ENCODE peak calls at places on chromosome 5, in six cellular contexts. One of them, this sample, is unnamed. For H3K4me1, the result is how much of the 10 kb centered on the place peaks cover.

GRCh38 chr5:178201927-178202235 is 2.5 kb upstream of the HNRNPAB start:
- DNase-seq in A549: no peak
- DNase-seq in thoracic aorta: no peak
- DNase-seq in heart left ventricle: no peak
- DNase-seq in tibial artery: no peak
- DNase-seq in fibroblast of lung: no peak
- DNase-seq in this sample: peak

GRCh38 chr5:168011096-168011495 is 280.3 kb upstream of the WWC1 start:
- DNase-seq in A549: no peak
- DNase-seq in thoracic aorta: no peak
- DNase-seq in heart left ventricle: no peak
- DNase-seq in tibial artery: no peak
- DNase-seq in fibroblast of lung: no peak
- DNase-seq in this sample: no peak

GRCh38 chr5:112160652-112161391 is 258.3 kb downstream of the EPB41L4A start:
- DNase-seq in A549: peak
- DNase-seq in thoracic aorta: peak
- DNase-seq in heart left ventricle: peak
- DNase-seq in tibial artery: peak
- DNase-seq in fibroblast of lung: peak
- DNase-seq in this sample: peak

GRCh38 chr5:53080271-53080670 is 29.3 kb downstream of the MOCS2 start:
- DNase-seq in A549: no peak
- DNase-seq in thoracic aorta: no peak
- DNase-seq in heart left ventricle: no peak
- DNase-seq in tibial artery: no peak
- DNase-seq in fibroblast of lung: no peak
- DNase-seq in this sample: no peak

GRCh38 chr5:67639311-67639710 is 442.7 kb upstream of the CD180 start:
- DNase-seq in A549: no peak
- DNase-seq in thoracic aorta: no peak
- DNase-seq in heart left ventricle: peak
- DNase-seq in tibial artery: no peak
- DNase-seq in fibroblast of lung: no peak
- DNase-seq in this sample: no peak

GRCh38 chr5:137091473-137091872 is 407.7 kb downstream of the SPOCK1 start:
- DNase-seq in A549: no peak
- DNase-seq in thoracic aorta: no peak
- DNase-seq in heart left ventricle: no peak
- DNase-seq in tibial artery: no peak
- DNase-seq in fibroblast of lung: no peak
- DNase-seq in this sample: no peak

GRCh38 chr5:148830220-148830619 is 3.8 kb downstream of the ADRB2 start:
- DNase-seq in A549: no peak
- DNase-seq in thoracic aorta: no peak
- DNase-seq in heart left ventricle: peak
- DNase-seq in tibial artery: no peak
- DNase-seq in fibroblast of lung: no peak
- DNase-seq in this sample: no peak

GRCh38 chr5:43034591-43034968 is 5.5 kb downstream of the ANXA2R start:
- DNase-seq in A549: no peak
- DNase-seq in thoracic aorta: no peak
- DNase-seq in heart left ventricle: no peak
- DNase-seq in tibial artery: no peak
- DNase-seq in fibroblast of lung: peak
- DNase-seq in this sample: no peak

GRCh38 chr5:90783460-90784333 is 225.1 kb downstream of the ADGRV1 start:
- DNase-seq in A549: peak
- DNase-seq in thoracic aorta: peak
- DNase-seq in heart left ventricle: peak
- DNase-seq in tibial artery: peak
- DNase-seq in fibroblast of lung: peak
- DNase-seq in this sample: no peak

GRCh38 chr5:124736814-124737186 is 9.6 kb downstream of the ZNF608 start:
- DNase-seq in A549: no peak
- DNase-seq in thoracic aorta: no peak
- DNase-seq in heart left ventricle: no peak
- DNase-seq in tibial artery: no peak
- DNase-seq in fibroblast of lung: peak
- DNase-seq in this sample: no peak

GRCh38 chr5:140327589-140327988 is 18.8 kb downstream of the HBEGF start:
- DNase-seq in A549: no peak
- DNase-seq in thoracic aorta: no peak
- DNase-seq in heart left ventricle: no peak
- DNase-seq in tibial artery: no peak
- DNase-seq in fibroblast of lung: peak
- DNase-seq in this sample: no peak
- H3K4me1 ChIP-seq in A549: under half
- H3K4me1 ChIP-seq in thoracic aorta: under half
- H3K4me1 ChIP-seq in heart left ventricle: under half
- H3K4me1 ChIP-seq in tibial artery: under half
- H3K4me1 ChIP-seq in fibroblast of lung: under half
- H3K4me1 ChIP-seq in this sample: under half

DNA sequence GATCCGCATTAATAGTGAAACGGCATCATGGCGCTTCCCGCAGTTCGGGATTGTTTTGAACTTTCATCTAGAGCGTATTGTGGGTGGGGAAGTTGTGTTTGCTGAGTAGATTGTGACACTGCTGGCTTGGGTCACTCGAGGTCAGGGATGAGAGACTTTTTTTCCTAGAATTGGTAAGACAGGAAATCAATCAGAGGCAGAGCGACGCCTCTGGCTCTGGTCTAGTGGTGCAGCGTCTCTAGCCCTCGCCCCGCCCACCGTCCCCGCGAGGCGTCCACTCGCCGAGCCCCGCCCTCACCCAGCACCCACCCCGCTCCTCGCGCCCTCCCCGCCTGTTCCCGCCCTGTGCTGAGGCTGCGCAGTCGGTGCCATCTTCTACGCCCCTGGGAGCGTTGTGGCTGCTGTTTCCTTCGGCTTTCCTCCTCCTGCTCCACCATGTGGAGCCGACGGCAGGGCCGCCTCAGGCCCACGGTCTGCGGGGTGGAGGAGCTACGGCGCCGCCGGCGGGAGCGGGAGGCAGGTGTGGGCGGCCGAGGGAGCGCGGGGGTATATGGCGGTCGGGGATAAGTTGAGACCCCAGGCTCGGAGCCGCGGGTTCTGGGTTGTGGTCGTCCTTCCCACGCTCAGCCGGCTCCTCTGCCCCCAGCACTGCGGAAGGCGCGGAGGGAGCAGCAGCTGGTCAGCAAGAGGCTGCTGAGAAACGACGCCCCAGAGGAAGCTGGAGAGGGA is at the start of gene TMCO6:
- DNase-seq in A549: peak
- DNase-seq in thoracic aorta: peak
- DNase-seq in heart left ventricle: peak
- DNase-seq in tibial artery: peak
- DNase-seq in fibroblast of lung: peak
- DNase-seq in this sample: peak
- TF ChIP-seq CTCF in A549: peak
- TF ChIP-seq CTCF in thoracic aorta: peak
- TF ChIP-seq CTCF in heart left ventricle: peak
- TF ChIP-seq CTCF in tibial artery: peak
- TF ChIP-seq CTCF in fibroblast of lung: peak
- TF ChIP-seq CTCF in this sample: peak

GRCh38 chr5:150142800-150143724 is 12.6 kb downstream of the PDGFRB start:
- DNase-seq in A549: peak
- DNase-seq in thoracic aorta: peak
- DNase-seq in heart left ventricle: peak
- DNase-seq in tibial artery: peak
- DNase-seq in fibroblast of lung: peak
- DNase-seq in this sample: peak

GRCh38 chr5:150144211-150144801 is 11.3 kb downstream of the PDGFRB start:
- DNase-seq in A549: no peak
- DNase-seq in thoracic aorta: peak
- DNase-seq in heart left ventricle: peak
- DNase-seq in tibial artery: peak
- DNase-seq in fibroblast of lung: peak
- DNase-seq in this sample: no peak

GRCh38 chr5:150143725-150144058 is 12.0 kb downstream of the PDGFRB start:
- DNase-seq in A549: no peak
- DNase-seq in thoracic aorta: no peak
- DNase-seq in heart left ventricle: no peak
- DNase-seq in tibial artery: no peak
- DNase-seq in fibroblast of lung: no peak
- DNase-seq in this sample: no peak

GRCh38 chr5:150146235-150146634 is 9.4 kb downstream of the PDGFRB start:
- DNase-seq in A549: no peak
- DNase-seq in thoracic aorta: no peak
- DNase-seq in heart left ventricle: no peak
- DNase-seq in tibial artery: no peak
- DNase-seq in fibroblast of lung: no peak
- DNase-seq in this sample: no peak

GRCh38 chr5:150144876-150145275 is 10.8 kb downstream of the PDGFRB start:
- DNase-seq in A549: no peak
- DNase-seq in thoracic aorta: no peak
- DNase-seq in heart left ventricle: no peak
- DNase-seq in tibial artery: no peak
- DNase-seq in fibroblast of lung: no peak
- DNase-seq in this sample: no peak
- H3K4me1 ChIP-seq in A549: under half
- H3K4me1 ChIP-seq in thoracic aorta: half or more
- H3K4me1 ChIP-seq in heart left ventricle: under half
- H3K4me1 ChIP-seq in tibial artery: half or more
- H3K4me1 ChIP-seq in fibroblast of lung: half or more
- H3K4me1 ChIP-seq in this sample: half or more

GRCh38 chr5:136040746-136041415 is 12.1 kb downstream of the TGFBI start:
- DNase-seq in A549: no peak
- DNase-seq in thoracic aorta: no peak
- DNase-seq in heart left ventricle: no peak
- DNase-seq in tibial artery: no peak
- DNase-seq in fibroblast of lung: no peak
- DNase-seq in this sample: no peak
- TF ChIP-seq CTCF in A549: no peak
- TF ChIP-seq CTCF in thoracic aorta: no peak
- TF ChIP-seq CTCF in heart left ventricle: no peak
- TF ChIP-seq CTCF in tibial artery: no peak
- TF ChIP-seq CTCF in fibroblast of lung: no peak
- TF ChIP-seq CTCF in this sample: no peak

GRCh38 chr5:172418847-172419810 is 35.2 kb downstream of the SH3PXD2B start:
- DNase-seq in A549: no peak
- DNase-seq in thoracic aorta: no peak
- DNase-seq in heart left ventricle: peak
- DNase-seq in tibial artery: no peak
- DNase-seq in fibroblast of lung: no peak
- DNase-seq in this sample: no peak
- H3K4me1 ChIP-seq in A549: half or more
- H3K4me1 ChIP-seq in thoracic aorta: half or more
- H3K4me1 ChIP-seq in heart left ventricle: under half
- H3K4me1 ChIP-seq in tibial artery: half or more
- H3K4me1 ChIP-seq in fibroblast of lung: under half
- H3K4me1 ChIP-seq in this sample: under half

DNA sequence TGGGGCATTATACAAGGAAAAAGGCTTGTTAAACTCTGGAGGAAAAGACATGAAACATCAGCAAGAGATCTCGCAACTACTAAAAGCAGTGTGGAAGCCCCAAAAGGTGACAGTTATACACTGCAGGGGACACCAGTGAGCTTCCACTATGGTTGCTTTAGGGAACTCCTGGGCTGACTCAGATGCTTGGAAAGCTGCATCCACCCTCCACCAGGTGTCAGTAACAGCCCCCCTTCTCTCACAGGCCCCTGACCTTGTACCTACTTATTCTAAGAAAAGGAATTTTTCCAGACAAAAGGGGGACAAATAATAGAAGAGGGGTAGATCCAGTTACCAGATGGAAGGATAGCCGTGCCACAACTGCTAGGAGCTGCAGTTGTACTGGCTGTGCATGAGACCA is 154.4 kb upstream of the COX7C start:
- DNase-seq in A549: peak
- DNase-seq in thoracic aorta: no peak
- DNase-seq in heart left ventricle: no peak
- DNase-seq in tibial artery: no peak
- DNase-seq in fibroblast of lung: no peak
- DNase-seq in this sample: no peak
- TF ChIP-seq CTCF in A549: no peak
- TF ChIP-seq CTCF in thoracic aorta: no peak
- TF ChIP-seq CTCF in heart left ventricle: no peak
- TF ChIP-seq CTCF in tibial artery: no peak
- TF ChIP-seq CTCF in fibroblast of lung: no peak
- TF ChIP-seq CTCF in this sample: no peak

GRCh38 chr5:116084231-116084630 is 594 bp upstream of the COMMD10 start:
- DNase-seq in A549: peak
- DNase-seq in thoracic aorta: no peak
- DNase-seq in heart left ventricle: no peak
- DNase-seq in tibial artery: no peak
- DNase-seq in fibroblast of lung: peak
- DNase-seq in this sample: no peak

GRCh38 chr5:116090192-116090790 is 5.5 kb downstream of the COMMD10 start:
- DNase-seq in A549: no peak
- DNase-seq in thoracic aorta: no peak
- DNase-seq in heart left ventricle: no peak
- DNase-seq in tibial artery: no peak
- DNase-seq in fibroblast of lung: no peak
- DNase-seq in this sample: no peak

GRCh38 chr5:116084891-116085715 is at the start of gene COMMD10:
- DNase-seq in A549: peak
- DNase-seq in thoracic aorta: peak
- DNase-seq in heart left ventricle: peak
- DNase-seq in tibial artery: peak
- DNase-seq in fibroblast of lung: peak
- DNase-seq in this sample: peak

DNA sequence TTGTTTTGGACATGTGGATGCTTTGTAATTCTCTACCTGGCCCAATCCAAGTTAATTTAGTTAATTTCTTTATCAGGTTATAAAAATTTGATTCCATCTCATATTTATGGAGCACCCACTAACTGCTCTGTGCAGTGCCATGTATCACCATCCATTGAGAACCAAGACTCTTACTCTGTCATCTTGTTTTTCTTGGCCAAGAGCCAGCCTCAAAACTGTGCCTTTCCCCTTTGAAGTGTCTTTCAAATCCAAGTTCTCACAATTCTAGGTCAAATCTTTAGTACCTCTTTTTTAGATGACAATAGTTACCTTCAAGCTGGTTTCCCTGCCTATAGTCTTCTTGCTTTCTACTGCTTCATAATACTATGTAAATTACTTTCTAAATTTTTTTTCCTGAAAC is 3.2 kb downstream of the COMMD10 start:
- DNase-seq in A549: no peak
- DNase-seq in thoracic aorta: no peak
- DNase-seq in heart left ventricle: no peak
- DNase-seq in tibial artery: no peak
- DNase-seq in fibroblast of lung: no peak
- DNase-seq in this sample: no peak
- H3K4me1 ChIP-seq in A549: under half
- H3K4me1 ChIP-seq in thoracic aorta: under half
- H3K4me1 ChIP-seq in heart left ventricle: under half
- H3K4me1 ChIP-seq in tibial artery: under half
- H3K4me1 ChIP-seq in fibroblast of lung: under half
- H3K4me1 ChIP-seq in this sample: under half

GRCh38 chr5:130074820-130075219 is 170.6 kb downstream of the CHSY3 start:
- DNase-seq in A549: no peak
- DNase-seq in thoracic aorta: no peak
- DNase-seq in heart left ventricle: no peak
- DNase-seq in tibial artery: no peak
- DNase-seq in fibroblast of lung: no peak
- DNase-seq in this sample: no peak

DNA sequence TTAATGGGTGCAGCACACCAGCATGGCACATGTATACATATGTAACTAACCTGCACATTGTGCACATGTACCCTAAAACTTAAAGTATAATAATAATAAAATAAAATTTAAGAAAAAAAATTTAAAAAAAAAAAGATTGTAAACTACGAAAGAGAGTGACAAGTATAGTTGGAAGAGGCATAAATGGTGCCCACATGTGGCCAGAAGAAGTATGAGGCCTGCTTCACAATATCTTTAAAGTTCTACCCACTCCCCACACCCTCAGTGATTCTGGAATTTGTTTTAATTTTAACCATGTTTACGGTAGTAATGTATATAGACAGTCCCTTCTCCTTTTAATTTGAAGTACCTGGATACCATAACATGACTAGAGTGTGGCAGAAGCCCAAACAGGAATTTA is 172.7 kb downstream of the CHSY3 start:
- DNase-seq in A549: no peak
- DNase-seq in thoracic aorta: no peak
- DNase-seq in heart left ventricle: no peak
- DNase-seq in tibial artery: no peak
- DNase-seq in fibroblast of lung: no peak
- DNase-seq in this sample: no peak
- TF ChIP-seq CTCF in A549: no peak
- TF ChIP-seq CTCF in thoracic aorta: no peak
- TF ChIP-seq CTCF in heart left ventricle: no peak
- TF ChIP-seq CTCF in tibial artery: no peak
- TF ChIP-seq CTCF in fibroblast of lung: peak
- TF ChIP-seq CTCF in this sample: no peak